ENCODE peak calls at places on chromosomes 2 and 18, in six cellular contexts. L is WTC11; J is HFF-Myc; U is DMS79 treated with DMSO at 0.1 percent for 48 hours; M is stimulated activated CD8-positive, alpha-beta memory T cell treated with anti-CD3 and anti-CD28 coated beads, Interleukin-15, amount 100 ng/mL, for 1 hour; C is KBM-7. Q is an unnamed sample.

GRCh38 chr18:76922107-76922506 is 99.8 kb downstream of the ZNF236 start:
- DNase-seq in J (no peak), M (peak; percentile 10), U (no peak), C (peak; percentile 57), L (peak; percentile 62), Q (peak; percentile 73)

GRCh38 chr2:238700506-238701050 is 147.3 kb upstream of the TWIST2 start:
- DNase-seq in C (no peak), J (no peak), L (no peak), U (no peak), M (no peak), Q (no peak)

GRCh38 chr2:224429441-224429810 is 27.5 kb upstream of the FAM124B start:
- DNase-seq in L (no peak), J (no peak), M (no peak), U (no peak), C (peak; percentile 96), Q (no peak)

GRCh38 chr2:219022616-219023015 is 18.7 kb downstream of the CFAP65 start:
- DNase-seq in C (no peak), U (no peak), L (no peak), J (no peak), M (no peak), Q (no peak)

GRCh38 chr2:10434885-10435419 is 13.2 kb downstream of the ODC1 start:
- DNase-seq in U (peak; percentile 64), J (no peak), C (peak; percentile 89), M (peak; percentile 56), L (peak; percentile 84), Q (peak; percentile 87)

GRCh38 chr18:35083174-35083712 is 42.0 kb downstream of the MAPRE2 start:
- DNase-seq in J (no peak), C (no peak), L (no peak), U (no peak), M (no peak), Q (no peak)

GRCh38 chr2:201470821-201471731 is 19.5 kb downstream of the STRADB start:
- DNase-seq in U (no peak), C (no peak), L (peak; percentile 60), J (peak; percentile 69), M (no peak), Q (no peak)

GRCh38 chr2:72996152-72996502 is 75.4 kb downstream of the SFXN5 start:
- DNase-seq in J (no peak), L (no peak), U (no peak), C (no peak), M (no peak), Q (peak; percentile 4)

GRCh38 chr2:175690113-175690716 is 311.9 kb downstream of the LNPK start:
- DNase-seq in U (peak; percentile 71), L (peak; percentile 21), J (peak; percentile 56), M (no peak), C (peak; percentile 71), Q (peak; percentile 37)

GRCh38 chr2:236915726-236916125 is 170.0 kb upstream of the COPS8 start:
- DNase-seq in J (no peak), M (no peak), C (no peak), L (no peak), U (no peak), Q (no peak)

GRCh38 chr2:159882069-159882468 is 84.1 kb upstream of the CD302 start:
- DNase-seq in J (no peak), M (no peak), U (no peak), L (no peak), C (no peak), Q (peak; percentile 72)

GRCh38 chr2:58133395-58133794 is 86.8 kb downstream of the VRK2 start:
- DNase-seq in U (no peak), J (no peak), L (no peak), C (no peak), M (no peak), Q (no peak)

GRCh38 chr18:63848159-63848558 is 39.3 kb upstream of the SERPINB2 start:
- DNase-seq in J (peak; percentile 44), U (peak; percentile 36), C (peak; percentile 40), L (no peak), M (no peak), Q (peak; percentile 44)

GRCh38 chr2:223740679-223741078 is 96.7 kb downstream of the AP1S3 start:
- DNase-seq in J (no peak), M (no peak), L (no peak), U (no peak), C (no peak), Q (no peak)

GRCh38 chr2:42959993-42960834 is 167.8 kb upstream of the HAAO start:
- DNase-seq in L (no peak), C (no peak), U (no peak), J (no peak), M (no peak), Q (no peak)

GRCh38 chr2:120108049-120108448 is 95.2 kb downstream of the EPB41L5 start:
- DNase-seq in U (peak; percentile 71), C (no peak), L (no peak), J (no peak), M (no peak), Q (no peak)

GRCh38 chr2:20594048-20594750 is 56.7 kb downstream of the HS1BP3 start:
- DNase-seq in J (no peak), M (no peak), U (no peak), C (no peak), L (peak; percentile 3), Q (peak; percentile 7)

GRCh38 chr2:45342-46130 is 769 bp downstream of the FAM110C start:
- DNase-seq in M (no peak), L (peak; percentile 38), J (no peak), U (peak; percentile 60), C (no peak), Q (no peak)

GRCh38 chr2:128644156-128644555 is 325.5 kb upstream of the HS6ST1 start:
- DNase-seq in L (peak; percentile 58), U (no peak), M (no peak), J (no peak), C (no peak), Q (no peak)

Q was measured in WERI-Rb-1.